ENCODE peak calls at places on chromosomes 13 and 19, in six cellular contexts. Y is neuronal stem cell, E is H1, Z is IMR-90, G is H9, M is trophoblast cell. D is an unnamed sample. For H3K4me1, the result is how much of the 10 kb centered on the place peaks cover.

GRCh38 chr13:74133657-74134201 is 475 bp downstream of the KLF12 start:
- DNase-seq in Y (peak), E (peak), Z (peak), G (peak), M (no peak), D (peak)

GRCh38 chr19:46693760-46694159 is 23.2 kb downstream of the PRKD2 start:
- DNase-seq in Y (no peak), E (no peak), Z (no peak), G (no peak), M (no peak), D (no peak)

GRCh38 chr19:49688531-49689132 is 762 bp upstream of the ADM5 start:
- DNase-seq in Y (no peak), E (peak), Z (no peak), G (peak), M (no peak), D (no peak)

GRCh38 chr19:49502866-49503581 is 6.8 kb downstream of the RPS11 start:
- DNase-seq in Y (no peak), E (no peak), Z (peak), G (peak), M (peak), D (peak)

GRCh38 chr13:97313481-97313880 is 91.3 kb downstream of the MBNL2 start:
- DNase-seq in Y (no peak), E (no peak), Z (no peak), G (no peak), M (no peak), D (no peak)

GRCh38 chr19:20964798-20965197 is 41.7 kb downstream of the ZNF85 start:
- DNase-seq in Y (no peak), E (peak), Z (no peak), G (peak), M (no peak), D (no peak)

GRCh38 chr13:71722206-71722605 is 144.8 kb downstream of the DACH1 start:
- DNase-seq in Y (no peak), E (no peak), Z (peak), G (no peak), M (no peak), D (peak)

GRCh38 chr13:94966380-94966779 is 254.0 kb upstream of the SOX21 start:
- DNase-seq in Y (no peak), E (no peak), Z (no peak), G (no peak), M (no peak), D (no peak)

GRCh38 chr13:43006893-43007631 is 15.0 kb upstream of the EPSTI1 start:
- DNase-seq in Y (no peak), E (no peak), Z (peak), G (no peak), M (no peak), D (peak)

GRCh38 chr13:97344250-97345175 is 89.5 kb upstream of the RAP2A start:
- DNase-seq in Y (peak), E (no peak), Z (peak), G (no peak), M (peak), D (peak)

GRCh38 chr13:24146961-24147569 is 13.5 kb upstream of the SPATA13 start:
- DNase-seq in Y (no peak), E (no peak), Z (no peak), G (no peak), M (peak), D (peak)
- H4K91ac ChIP-seq in Y (no peak), E (no peak), Z (peak), G (no peak), M (no peak), D (peak)

GRCh38 chr19:5631511-5632240 is 8.8 kb downstream of the SAFB start:
- DNase-seq in Y (no peak), E (no peak), Z (no peak), G (no peak), M (no peak), D (no peak)

GRCh38 chr19:5625641-5626040 is 2.8 kb downstream of the SAFB start:
- DNase-seq in Y (no peak), E (no peak), Z (no peak), G (no peak), M (no peak), D (no peak)

GRCh38 chr19:5628919-5629481 is 6.1 kb downstream of the SAFB start:
- DNase-seq in Y (no peak), E (no peak), Z (no peak), G (no peak), M (no peak), D (no peak)

GRCh38 chr19:5627395-5627904 is 4.6 kb downstream of the SAFB start:
- DNase-seq in Y (no peak), E (no peak), Z (peak), G (peak), M (no peak), D (peak)

GRCh38 chr19:5628470-5628869 is 5.6 kb downstream of the SAFB start:
- DNase-seq in Y (no peak), E (no peak), Z (peak), G (no peak), M (no peak), D (peak)
- H3K4me1 ChIP-seq in Y (under half), E (under half), Z (under half), G (under half), M (under half), D (under half)

GRCh38 chr19:6862673-6863078 is 24.7 kb upstream of the ADGRE1 start:
- DNase-seq in Y (peak), E (peak), Z (peak), G (peak), M (peak), D (peak)

GRCh38 chr19:6861683-6862286 is 25.6 kb upstream of the ADGRE1 start:
- DNase-seq in Y (no peak), E (no peak), Z (no peak), G (no peak), M (peak), D (no peak)

GRCh38 chr19:6866646-6867255 is 20.6 kb upstream of the ADGRE1 start:
- DNase-seq in Y (no peak), E (no peak), Z (no peak), G (no peak), M (no peak), D (no peak)

GRCh38 chr19:6868341-6868740 is 19.0 kb upstream of the ADGRE1 start:
- DNase-seq in Y (no peak), E (no peak), Z (no peak), G (no peak), M (no peak), D (no peak)

DNA sequence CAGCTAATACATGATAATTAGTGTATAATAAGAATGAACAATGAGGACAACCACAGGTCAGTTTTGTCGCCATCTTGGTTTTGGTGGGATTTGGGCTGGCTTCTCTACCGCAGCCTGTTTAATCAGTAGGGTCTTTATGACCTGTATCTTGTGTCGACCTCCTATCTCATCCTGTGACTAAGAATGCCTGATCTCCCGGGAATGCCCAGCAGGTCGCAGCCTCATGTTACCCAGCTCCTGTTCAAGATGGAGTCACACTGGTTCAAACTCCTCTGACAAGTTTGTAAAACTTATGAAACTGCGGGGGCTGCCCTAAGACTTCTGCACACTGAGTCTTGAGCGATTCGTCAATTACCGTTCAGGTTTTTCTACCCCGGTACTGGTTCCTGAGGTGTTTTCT is 21.5 kb upstream of the ADGRE1 start:
- DNase-seq in Y (no peak), E (no peak), Z (no peak), G (no peak), M (no peak), D (no peak)
- H4K91ac ChIP-seq in Y (no peak), E (no peak), Z (no peak), G (no peak), M (no peak), D (no peak)

GRCh38 chr19:1150333-1151036 is 23.6 kb downstream of the SBNO2 start:
- DNase-seq in Y (no peak), E (no peak), Z (no peak), G (no peak), M (no peak), D (no peak)

GRCh38 chr19:1151917-1152601 is 22.0 kb downstream of the SBNO2 start:
- DNase-seq in Y (no peak), E (no peak), Z (no peak), G (no peak), M (no peak), D (no peak)

GRCh38 chr19:1153891-1154730 is 20.0 kb downstream of the SBNO2 start:
- DNase-seq in Y (no peak), E (no peak), Z (no peak), G (no peak), M (no peak), D (no peak)

GRCh38 chr19:1149259-1150045 is 24.6 kb downstream of the SBNO2 start:
- DNase-seq in Y (no peak), E (no peak), Z (no peak), G (no peak), M (no peak), D (no peak)

DNA sequence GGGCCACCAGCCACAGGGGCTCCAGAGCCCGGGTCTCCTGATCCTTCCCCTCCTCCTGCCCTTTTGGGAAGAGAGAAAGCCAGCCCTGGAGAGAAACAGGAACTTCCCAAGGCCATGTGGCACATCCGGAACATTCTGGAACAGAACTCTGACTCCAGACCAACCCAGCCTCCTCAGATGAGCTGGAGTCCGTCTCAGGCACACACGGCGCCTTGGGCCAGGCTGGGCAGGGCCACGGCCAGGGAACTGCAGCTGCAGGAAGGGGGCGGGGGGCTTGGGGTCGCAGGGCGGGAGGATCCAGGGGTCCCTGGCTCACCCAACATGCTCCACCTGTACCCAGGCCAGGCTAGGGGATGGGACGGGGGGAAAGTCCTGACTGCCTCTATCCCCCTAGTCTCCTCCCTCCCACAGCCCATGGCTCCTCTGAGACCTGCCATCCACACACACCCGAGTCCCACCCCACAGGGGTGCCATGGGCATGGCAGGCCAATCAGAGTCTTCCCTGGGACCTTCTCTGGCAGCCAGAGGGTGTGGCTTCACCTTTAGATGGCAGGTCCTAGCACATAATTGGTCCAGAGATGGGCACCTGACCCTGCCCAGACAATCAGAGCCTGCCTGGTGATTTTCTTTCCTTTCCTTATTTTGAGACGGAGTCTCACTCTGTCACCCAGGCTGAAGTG is 22.9 kb downstream of the SBNO2 start:
- DNase-seq in Y (no peak), E (no peak), Z (no peak), G (no peak), M (no peak), D (no peak)
- H3K4me1 ChIP-seq in Y (under half), E (under half), Z (under half), G (under half), M (under half), D (under half)

GRCh38 chr13:93767231-93767916 is 540.8 kb downstream of the GPC6 start:
- DNase-seq in Y (no peak), E (no peak), Z (peak), G (no peak), M (no peak), D (peak)
- H4K91ac ChIP-seq in Y (no peak), E (no peak), Z (no peak), G (no peak), M (no peak), D (no peak)

DNA sequence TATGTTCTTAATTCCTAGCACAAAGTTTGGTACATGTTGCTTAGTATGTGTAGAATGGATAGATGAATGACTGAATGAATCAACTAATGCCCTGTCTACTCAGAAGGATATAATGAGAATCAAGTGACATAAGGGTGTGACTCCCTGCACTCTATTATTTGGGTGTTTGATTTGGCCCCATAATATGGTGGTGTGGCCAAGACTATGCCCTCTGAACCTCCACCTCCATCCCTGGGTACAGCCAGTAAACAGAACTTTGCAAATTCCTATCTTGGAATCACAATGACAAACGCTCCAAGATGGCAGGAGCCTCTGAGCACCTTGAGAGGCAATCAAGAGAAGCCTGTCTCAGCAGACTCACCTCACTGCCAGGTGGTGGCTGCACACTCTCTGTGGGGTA is 74.1 kb upstream of the SERP2 start:
- DNase-seq in Y (no peak), E (no peak), Z (no peak), G (no peak), M (no peak), D (no peak)
- H3K4me1 ChIP-seq in Y (under half), E (under half), Z (under half), G (under half), M (under half), D (under half)

GRCh38 chr19:35039881-35040456 is 1.6 kb upstream of the HPN start:
- DNase-seq in Y (no peak), E (peak), Z (no peak), G (peak), M (no peak), D (no peak)

GRCh38 chr19:35037716-35038622 is 3.6 kb upstream of the HPN start:
- DNase-seq in Y (no peak), E (no peak), Z (no peak), G (no peak), M (no peak), D (no peak)

GRCh38 chr19:35040474-35040825 is 1.1 kb upstream of the HPN start:
- DNase-seq in Y (no peak), E (no peak), Z (no peak), G (no peak), M (no peak), D (no peak)

GRCh38 chr19:35040826-35041547 is 534 bp upstream of the HPN start:
- DNase-seq in Y (no peak), E (peak), Z (no peak), G (peak), M (no peak), D (peak)

GRCh38 chr19:35038623-35039512 is 2.7 kb upstream of the HPN start:
- DNase-seq in Y (no peak), E (no peak), Z (no peak), G (no peak), M (no peak), D (peak)
- H4K91ac ChIP-seq in Y (no peak), E (peak), Z (no peak), G (no peak), M (no peak), D (no peak)

GRCh38 chr13:99075268-99076191 is 97.7 kb upstream of the DOCK9 start:
- DNase-seq in Y (no peak), E (no peak), Z (no peak), G (no peak), M (no peak), D (no peak)
- H3K4me1 ChIP-seq in Y (under half), E (under half), Z (under half), G (under half), M (under half), D (under half)

DNA sequence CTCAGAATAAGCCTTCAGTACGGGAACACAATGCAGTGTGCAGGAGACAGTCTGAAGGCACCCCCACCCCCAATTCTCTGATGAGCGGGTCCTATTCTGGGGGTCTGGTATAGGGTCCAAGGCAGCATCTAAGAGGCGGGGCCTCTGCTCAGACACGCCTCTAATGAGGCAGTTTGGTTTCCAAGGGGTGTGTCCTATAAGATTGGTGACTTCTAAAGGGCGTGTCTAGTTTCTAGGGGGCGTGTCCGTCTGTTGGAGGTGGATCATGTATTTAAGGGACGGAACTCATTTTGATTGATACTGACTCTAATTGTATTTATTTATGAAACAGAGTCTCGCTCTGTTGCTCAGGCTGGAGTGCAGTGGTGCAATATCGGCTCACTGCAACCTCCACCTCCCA is 8.7 kb downstream of the FIZ1 start:
- DNase-seq in Y (no peak), E (peak), Z (no peak), G (peak), M (no peak), D (peak)
- H4K91ac ChIP-seq in Y (no peak), E (no peak), Z (no peak), G (no peak), M (no peak), D (no peak)

GRCh38 chr19:51750381-51751124 is 1.1 kb downstream of the FPR1 start:
- DNase-seq in Y (no peak), E (no peak), Z (no peak), G (no peak), M (no peak), D (no peak)

GRCh38 chr19:51754770-51755169 is 3.1 kb upstream of the FPR1 start:
- DNase-seq in Y (no peak), E (no peak), Z (no peak), G (no peak), M (no peak), D (no peak)

GRCh38 chr19:51749979-51750378 is 1.7 kb downstream of the FPR1 start:
- DNase-seq in Y (no peak), E (no peak), Z (no peak), G (no peak), M (no peak), D (no peak)

GRCh38 chr19:51754106-51754505 is 2.4 kb upstream of the FPR1 start:
- DNase-seq in Y (no peak), E (no peak), Z (no peak), G (no peak), M (no peak), D (no peak)

DNA sequence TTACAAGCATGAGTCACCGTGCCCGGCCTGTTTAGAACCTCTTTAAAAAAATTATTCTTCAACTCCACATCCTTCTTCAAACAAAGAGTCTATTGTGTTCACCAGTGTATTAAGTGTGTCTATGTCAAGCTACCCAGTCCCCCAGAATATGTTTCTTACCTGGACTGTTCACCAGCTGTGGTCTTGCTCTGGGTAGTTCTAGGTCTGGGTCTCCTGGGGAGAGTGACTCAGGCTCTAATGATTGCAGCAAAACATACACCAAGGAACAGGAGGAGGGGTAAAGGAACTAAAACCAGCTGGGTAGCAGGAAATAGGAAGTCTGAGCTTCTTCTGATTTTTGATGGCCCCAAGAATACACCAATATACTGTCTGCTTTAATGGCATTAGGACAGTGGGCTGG is at the start of gene FPR1:
- DNase-seq in Y (no peak), E (no peak), Z (no peak), G (no peak), M (no peak), D (no peak)
- H3K4me1 ChIP-seq in Y (under half), E (under half), Z (under half), G (under half), M (under half), D (under half)